ENCODE peak calls at places on chromosome 11, in six cellular contexts. One of them, this sample, is unnamed.
A peak's percentile ranks its signal among the peaks of the same experiment; 100 is the strongest.

GRCh38 chr11:118060879-118061278 is 16.0 kb upstream of the TMPRSS4 start:
- DNase-seq in coronary artery: peak; percentile 38
- DNase-seq in heart left ventricle: peak; percentile 59
- DNase-seq in prostate gland: no peak
- DNase-seq in GM13977: no peak
- DNase-seq in fibroblast of mammary gland: no peak
- DNase-seq in this sample: no peak

GRCh38 chr11:62694455-62695167 is 5.3 kb upstream of the LRRN4CL start:
- DNase-seq in coronary artery: peak; percentile 82
- DNase-seq in GM13977: peak; percentile 83
- DNase-seq in heart left ventricle: peak; percentile 90
- DNase-seq in prostate gland: peak; percentile 75
- DNase-seq in fibroblast of mammary gland: peak; percentile 92
- DNase-seq in this sample: peak; percentile 80

GRCh38 chr11:123202155-123202714 is 7.2 kb upstream of the CLMP start:
- DNase-seq in GM13977: no peak
- DNase-seq in coronary artery: no peak
- DNase-seq in prostate gland: no peak
- DNase-seq in heart left ventricle: peak; percentile 65
- DNase-seq in fibroblast of mammary gland: peak; percentile 40
- DNase-seq in this sample: no peak

GRCh38 chr11:128508785-128509518 is 78.4 kb downstream of the ETS1 start:
- DNase-seq in coronary artery: no peak
- DNase-seq in GM13977: no peak
- DNase-seq in prostate gland: no peak
- DNase-seq in heart left ventricle: no peak
- DNase-seq in fibroblast of mammary gland: peak; percentile 85
- DNase-seq in this sample: no peak

GRCh38 chr11:5366856-5367255 is 15.5 kb downstream of the OR51B6 start:
- DNase-seq in GM13977: no peak
- DNase-seq in coronary artery: no peak
- DNase-seq in fibroblast of mammary gland: no peak
- DNase-seq in heart left ventricle: no peak
- DNase-seq in prostate gland: no peak
- DNase-seq in this sample: no peak

GRCh38 chr11:75549370-75549958 is 12.6 kb upstream of the SERPINH1 start:
- DNase-seq in fibroblast of mammary gland: no peak
- DNase-seq in GM13977: no peak
- DNase-seq in prostate gland: no peak
- DNase-seq in heart left ventricle: no peak
- DNase-seq in coronary artery: no peak
- DNase-seq in this sample: no peak

GRCh38 chr11:26276798-26277424 is 55.0 kb upstream of the ANO3 start:
- DNase-seq in heart left ventricle: peak; percentile 37
- DNase-seq in prostate gland: peak; percentile 14
- DNase-seq in coronary artery: no peak
- DNase-seq in GM13977: peak; percentile 7
- DNase-seq in fibroblast of mammary gland: peak; percentile 82
- DNase-seq in this sample: no peak

GRCh38 chr11:126793596-126793995 is 207.0 kb downstream of the KIRREL3 start:
- DNase-seq in coronary artery: no peak
- DNase-seq in fibroblast of mammary gland: no peak
- DNase-seq in prostate gland: no peak
- DNase-seq in GM13977: no peak
- DNase-seq in heart left ventricle: no peak
- DNase-seq in this sample: no peak

GRCh38 chr11:9002920-9003572 is 755 bp downstream of the NRIP3 start:
- DNase-seq in heart left ventricle: no peak
- DNase-seq in coronary artery: no peak
- DNase-seq in GM13977: no peak
- DNase-seq in fibroblast of mammary gland: no peak
- DNase-seq in prostate gland: no peak
- DNase-seq in this sample: no peak

GRCh38 chr11:56093008-56093407 is at the start of gene OR8I2:
- DNase-seq in prostate gland: no peak
- DNase-seq in GM13977: no peak
- DNase-seq in coronary artery: no peak
- DNase-seq in heart left ventricle: no peak
- DNase-seq in fibroblast of mammary gland: no peak
- DNase-seq in this sample: no peak

DNA sequence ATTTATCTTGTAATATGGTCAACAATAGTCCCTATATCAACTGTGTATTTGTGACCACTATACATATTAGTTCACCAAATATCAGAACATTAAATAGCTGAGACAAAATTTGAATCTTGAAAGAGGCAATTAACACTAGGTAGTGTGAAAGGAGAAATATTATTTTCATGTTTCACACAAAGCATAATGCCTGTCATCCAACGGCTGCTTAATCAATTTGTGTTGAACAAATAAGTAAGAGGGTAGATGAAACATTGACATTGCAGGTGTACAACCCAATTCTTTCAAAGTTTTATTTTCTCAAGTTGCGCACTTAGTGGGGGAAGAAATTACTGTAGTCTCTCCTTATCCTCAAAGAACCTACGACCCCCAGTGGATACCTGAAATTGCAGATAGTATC is 3.4 kb upstream of the OR8I2 start:
- DNase-seq in coronary artery: no peak
- DNase-seq in prostate gland: no peak
- DNase-seq in fibroblast of mammary gland: no peak
- DNase-seq in heart left ventricle: no peak
- DNase-seq in GM13977: no peak
- DNase-seq in this sample: no peak
- TF ChIP-seq CTCF in coronary artery: no peak
- TF ChIP-seq CTCF in prostate gland: no peak
- TF ChIP-seq CTCF in fibroblast of mammary gland: no peak
- TF ChIP-seq CTCF in heart left ventricle: no peak
- TF ChIP-seq CTCF in GM13977: peak; percentile 6
- TF ChIP-seq CTCF in this sample: no peak

GRCh38 chr11:68690671-68691401 is 6.5 kb downstream of the GAL start:
- DNase-seq in coronary artery: no peak
- DNase-seq in fibroblast of mammary gland: no peak
- DNase-seq in prostate gland: no peak
- DNase-seq in heart left ventricle: no peak
- DNase-seq in GM13977: no peak
- DNase-seq in this sample: no peak
- TF ChIP-seq CTCF in coronary artery: no peak
- TF ChIP-seq CTCF in fibroblast of mammary gland: peak; percentile 19
- TF ChIP-seq CTCF in prostate gland: no peak
- TF ChIP-seq CTCF in heart left ventricle: no peak
- TF ChIP-seq CTCF in GM13977: no peak
- TF ChIP-seq CTCF in this sample: no peak

DNA sequence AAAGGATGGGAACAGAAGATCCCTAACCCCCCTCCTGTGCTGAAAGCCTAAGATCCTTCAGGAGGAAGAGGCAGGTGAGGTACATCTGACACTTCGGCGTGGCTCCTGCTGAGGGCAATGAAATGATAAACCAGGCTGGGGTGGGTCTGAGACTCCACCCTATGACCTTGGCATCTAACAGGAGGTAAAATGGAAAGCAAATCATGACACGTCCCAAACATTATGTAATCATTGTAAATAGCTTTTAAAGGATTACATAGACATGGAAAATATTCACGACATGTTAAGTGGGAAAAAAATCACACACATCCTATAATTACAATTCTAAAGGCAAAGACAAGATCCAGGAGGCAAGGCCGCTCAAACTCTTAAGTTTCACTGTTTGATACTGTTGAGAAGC is 70.5 kb downstream of the LINC01488 start:
- DNase-seq in heart left ventricle: no peak
- DNase-seq in prostate gland: no peak
- DNase-seq in GM13977: no peak
- DNase-seq in fibroblast of mammary gland: no peak
- DNase-seq in coronary artery: no peak
- DNase-seq in this sample: no peak
- TF ChIP-seq CTCF in heart left ventricle: no peak
- TF ChIP-seq CTCF in prostate gland: no peak
- TF ChIP-seq CTCF in GM13977: no peak
- TF ChIP-seq CTCF in fibroblast of mammary gland: no peak
- TF ChIP-seq CTCF in coronary artery: no peak
- TF ChIP-seq CTCF in this sample: no peak

DNA sequence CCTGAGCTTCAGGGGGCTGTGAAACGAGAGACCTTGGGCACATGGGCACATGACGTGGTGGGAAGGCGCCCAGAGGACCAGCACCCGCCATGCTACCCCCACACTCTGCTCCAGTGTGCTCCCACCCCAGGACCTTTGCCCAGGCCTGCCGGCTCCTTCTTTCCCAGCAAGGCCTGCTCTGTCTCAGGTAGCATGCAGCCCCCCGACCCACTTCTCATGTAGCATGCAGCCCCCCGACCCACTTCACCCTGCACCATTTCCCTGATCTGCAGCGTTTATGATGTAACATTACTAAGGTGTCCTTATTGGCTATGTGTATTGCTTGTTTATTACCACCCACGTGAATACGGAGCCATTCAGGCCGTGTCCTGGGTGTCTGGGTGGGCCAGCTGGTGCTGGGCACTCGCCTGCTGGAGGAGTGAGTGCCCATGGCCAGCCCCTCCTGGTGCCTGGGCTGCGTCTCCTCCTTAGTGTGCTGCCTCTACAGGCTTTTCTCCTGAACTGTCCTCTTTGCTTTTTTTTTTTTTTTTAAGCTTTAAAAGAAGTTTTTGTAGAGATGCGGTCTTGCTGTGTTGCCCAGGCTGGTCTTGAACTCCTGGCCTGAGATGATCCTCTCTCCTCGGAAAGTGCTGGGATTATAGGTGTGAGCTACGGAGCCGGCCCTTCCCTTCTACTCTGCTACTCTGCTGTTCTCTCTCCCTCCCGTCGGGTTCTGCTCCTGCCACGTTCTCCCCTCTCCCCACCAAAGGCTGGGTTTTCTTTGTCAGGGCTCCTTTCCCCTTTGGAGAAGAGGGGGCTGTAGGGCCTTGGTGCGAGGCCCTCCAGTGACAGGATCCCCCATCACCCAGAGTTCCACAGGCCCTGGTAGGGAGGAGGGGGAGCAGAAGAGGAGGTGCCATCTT is 29.4 kb downstream of the LRP5 start:
- DNase-seq in prostate gland: no peak
- DNase-seq in heart left ventricle: peak; percentile 27
- DNase-seq in coronary artery: no peak
- DNase-seq in GM13977: no peak
- DNase-seq in fibroblast of mammary gland: no peak
- DNase-seq in this sample: no peak
- TF ChIP-seq CTCF in prostate gland: no peak
- TF ChIP-seq CTCF in heart left ventricle: no peak
- TF ChIP-seq CTCF in coronary artery: no peak
- TF ChIP-seq CTCF in GM13977: no peak
- TF ChIP-seq CTCF in fibroblast of mammary gland: peak; percentile 2
- TF ChIP-seq CTCF in this sample: no peak

DNA sequence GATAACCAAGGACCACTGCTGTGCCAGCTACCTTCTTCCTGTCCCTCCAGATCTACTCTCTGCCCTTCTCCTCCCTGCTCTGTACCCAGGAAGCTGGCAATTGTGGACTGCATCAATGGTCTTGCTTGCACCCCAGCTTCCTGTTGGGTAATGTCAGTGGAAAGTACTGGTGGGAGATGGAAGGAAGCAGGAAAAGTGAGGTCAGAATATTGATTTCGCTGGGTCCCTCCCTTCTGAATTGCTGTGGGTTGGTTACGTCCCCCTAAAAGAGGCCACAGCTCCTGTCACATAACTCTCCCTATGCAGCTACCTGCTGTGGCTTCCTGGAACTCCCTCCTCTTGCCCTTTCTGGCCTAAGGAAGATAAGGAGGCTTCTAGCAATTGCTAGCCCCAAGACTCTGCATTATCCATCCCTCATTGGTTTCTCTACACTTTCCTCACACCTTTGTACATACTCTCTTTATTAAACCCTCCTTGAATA is 81.2 kb downstream of the RASSF10 start:
- DNase-seq in fibroblast of mammary gland: no peak
- DNase-seq in prostate gland: no peak
- DNase-seq in GM13977: no peak
- DNase-seq in coronary artery: no peak
- DNase-seq in heart left ventricle: no peak
- DNase-seq in this sample: no peak
- TF ChIP-seq CTCF in fibroblast of mammary gland: no peak
- TF ChIP-seq CTCF in prostate gland: no peak
- TF ChIP-seq CTCF in GM13977: no peak
- TF ChIP-seq CTCF in coronary artery: no peak
- TF ChIP-seq CTCF in heart left ventricle: no peak
- TF ChIP-seq CTCF in this sample: no peak

DNA sequence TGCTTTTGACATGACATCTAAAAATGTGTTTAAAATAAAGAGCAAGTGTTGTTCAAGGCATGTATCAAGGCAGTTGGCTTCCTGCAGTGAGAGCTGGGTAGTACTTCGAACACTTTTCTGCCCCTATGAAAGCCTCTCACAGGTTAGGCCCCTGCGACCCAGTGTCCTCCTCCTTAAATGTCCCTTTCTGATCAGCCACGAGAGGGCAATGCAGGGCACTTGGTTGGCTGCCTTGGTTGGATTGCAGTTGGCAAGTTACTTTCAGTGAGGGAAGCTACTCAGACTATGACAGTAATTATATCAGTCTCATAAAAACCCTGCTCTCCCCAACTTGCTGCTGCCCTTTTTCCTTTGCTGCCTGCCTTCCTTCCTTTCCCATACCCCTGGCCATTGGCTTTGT is 743.8 kb downstream of the NTM start:
- DNase-seq in fibroblast of mammary gland: peak; percentile 21
- DNase-seq in heart left ventricle: peak; percentile 52
- DNase-seq in GM13977: no peak
- DNase-seq in prostate gland: no peak
- DNase-seq in coronary artery: no peak
- DNase-seq in this sample: no peak
- TF ChIP-seq CTCF in fibroblast of mammary gland: peak; percentile 28
- TF ChIP-seq CTCF in heart left ventricle: peak; percentile 29
- TF ChIP-seq CTCF in GM13977: peak; percentile 30
- TF ChIP-seq CTCF in prostate gland: no peak
- TF ChIP-seq CTCF in coronary artery: no peak
- TF ChIP-seq CTCF in this sample: peak; percentile 59

This sample was measured in right lobe of liver.